ENCODE peak calls at places on chromosomes 16 and 17, in nine cellular contexts. C is T1000; O is activated naive CD4-positive, alpha-beta T cell; D is Daoy; M is NCI-H748 treated with DMSO at 0.1 percent for 48 hours; H is hepatic stellate cell; B is RWPE1; F is effector CD4-positive, alpha-beta T cell; R is stomach. U is an unnamed sample.

GRCh38 chr17:77375917-77376651 is 235.3 kb downstream of the SEC14L1 start:
- DNase-seq in C (no peak), O (no peak), D (no peak), M (no peak), H (no peak), B (no peak), F (peak), R (peak), U (no peak)

GRCh38 chr17:45785373-45786193 is 1.5 kb downstream of the CRHR1 start:
- DNase-seq in C (no peak), O (no peak), D (no peak), M (no peak), H (no peak), B (no peak), F (no peak), R (no peak), U (no peak)

GRCh38 chr17:63533433-63534077 is 10.4 kb downstream of the KCNH6 start:
- DNase-seq in C (no peak), O (no peak), D (no peak), M (no peak), H (no peak), B (no peak), F (no peak), R (no peak), U (no peak)

GRCh38 chr17:75619506-75620431 is 13.5 kb upstream of the SMIM5 start:
- DNase-seq in C (no peak), O (no peak), D (peak), M (no peak), H (peak), B (no peak), F (no peak), R (no peak), U (no peak)

GRCh38 chr17:2723997-2724782 is 12.6 kb upstream of the CLUH start:
- DNase-seq in C (no peak), O (no peak), D (peak), M (no peak), H (no peak), B (no peak), F (no peak), R (no peak), U (no peak)

GRCh38 chr17:37060966-37061365 is 112.2 kb downstream of the AATF start:
- DNase-seq in C (no peak), O (no peak), D (no peak), M (no peak), H (no peak), B (no peak), F (no peak), R (no peak), U (no peak)

GRCh38 chr17:33046361-33047255 is 55.0 kb downstream of the SPACA3 start:
- DNase-seq in C (no peak), O (no peak), D (no peak), M (no peak), H (no peak), B (no peak), F (no peak), R (no peak), U (no peak)

GRCh38 chr17:17774009-17774881 is 62.5 kb downstream of the SREBF1 start:
- DNase-seq in C (no peak), O (no peak), D (peak), M (no peak), H (no peak), B (peak), F (no peak), R (peak), U (no peak)

GRCh38 chr17:58330544-58330996 is 2.0 kb upstream of the TSPOAP1 start:
- DNase-seq in C (no peak), O (no peak), D (no peak), M (no peak), H (no peak), B (no peak), F (no peak), R (no peak), U (no peak)

GRCh38 chr16:3577302-3577752 is at the start of gene NLRC3:
- DNase-seq in C (no peak), O (no peak), D (no peak), M (no peak), H (no peak), B (no peak), F (peak), R (no peak), U (no peak)

GRCh38 chr16:22641030-22641671 is 130.5 kb downstream of the NPIPB5 start:
- DNase-seq in C (peak), O (no peak), D (peak), M (no peak), H (no peak), B (peak), F (no peak), R (no peak), U (no peak)

GRCh38 chr16:24995033-24995432 is 20.1 kb downstream of the ARHGAP17 start:
- DNase-seq in C (no peak), O (no peak), D (no peak), M (no peak), H (no peak), B (no peak), F (no peak), R (no peak), U (no peak)

GRCh38 chr17:3104322-3104721 is at the start of gene OR1D2:
- DNase-seq in C (no peak), O (no peak), D (no peak), M (no peak), H (no peak), B (no peak), F (no peak), R (no peak), U (no peak)

GRCh38 chr17:32267690-32268205 is 2.1 kb downstream of the RHBDL3 start:
- DNase-seq in C (no peak), O (no peak), D (no peak), M (peak), H (no peak), B (no peak), F (no peak), R (no peak), U (no peak)

GRCh38 chr17:59753522-59754467 is 46.3 kb downstream of the VMP1 start:
- DNase-seq in C (no peak), O (no peak), D (peak), M (peak), H (peak), B (peak), F (peak), R (no peak), U (no peak)

GRCh38 chr17:50170662-50171370 is 5.0 kb downstream of the SGCA start:
- DNase-seq in C (no peak), O (no peak), D (peak), M (no peak), H (no peak), B (no peak), F (no peak), R (no peak), U (no peak)

U was measured in memory B cell.